ENCODE peak calls at places on chromosomes 1 and 21, in six cellular contexts. R, L, A, G, F and D are unnamed samples.

GRCh38 chr1:235078927-235079381 is 49.7 kb downstream of the TOMM20 start:
- DNase-seq in A (no peak), F (no peak), G (no peak), L (no peak), R (no peak), D (no peak)

GRCh38 chr1:201126832-201127754 is at the start of gene ASCL5:
- DNase-seq in G (no peak), R (no peak), A (peak), L (peak), F (no peak), D (no peak)

GRCh38 chr1:160058087-160058486 is 11.9 kb downstream of the KCNJ10 start:
- DNase-seq in F (peak), A (no peak), L (no peak), R (no peak), G (no peak), D (no peak)

GRCh38 chr1:174883361-174883760 is 116.4 kb upstream of the CACYBP start:
- DNase-seq in A (no peak), L (peak), F (peak), R (no peak), G (no peak), D (no peak)

GRCh38 chr1:17250601-17251000 is 1.7 kb downstream of the PADI3 start:
- DNase-seq in G (no peak), A (no peak), F (no peak), L (no peak), R (no peak), D (no peak)

GRCh38 chr1:229620876-229621275 is 5.0 kb downstream of the TAF5L start:
- DNase-seq in G (no peak), R (no peak), F (no peak), L (no peak), A (no peak), D (no peak)

GRCh38 chr1:104648269-104648691 is 898.6 kb downstream of the AMY1C start:
- DNase-seq in A (no peak), G (peak), R (no peak), L (peak), F (peak), D (no peak)

GRCh38 chr1:150544204-150544603 is 5.0 kb upstream of the ADAMTSL4 start:
- DNase-seq in L (no peak), G (no peak), F (peak), R (no peak), A (no peak), D (no peak)

GRCh38 chr1:87615917-87616316 is 287.2 kb downstream of the LMO4 start:
- DNase-seq in G (no peak), F (no peak), R (no peak), L (no peak), A (no peak), D (no peak)

GRCh38 chr21:31425158-31425557 is 81.1 kb upstream of the TIAM1 start:
- DNase-seq in F (no peak), R (no peak), L (no peak), A (peak), G (no peak), D (no peak)

GRCh38 chr1:114509596-114510234 is 1.3 kb downstream of the TRIM33 start:
- DNase-seq in R (no peak), A (no peak), F (no peak), L (no peak), G (no peak), D (no peak)

GRCh38 chr1:165816801-165817497 is 10.5 kb upstream of the UCK2 start:
- DNase-seq in G (no peak), R (no peak), F (peak), A (no peak), L (no peak), D (no peak)

GRCh38 chr1:66598670-66599069 is 64.7 kb downstream of the SGIP1 start:
- DNase-seq in A (no peak), L (no peak), F (no peak), R (no peak), G (no peak), D (no peak)

GRCh38 chr1:23613191-23614126 is 54.2 kb upstream of the ID3 start:
- DNase-seq in A (no peak), G (no peak), F (no peak), R (no peak), L (no peak), D (no peak)

GRCh38 chr1:44839561-44839960 is 3.5 kb downstream of the PTCH2 start:
- DNase-seq in R (no peak), G (no peak), L (no peak), F (no peak), A (no peak), D (no peak)

GRCh38 chr21:45985471-45986315 is 4.1 kb downstream of the COL6A1 start:
- DNase-seq in L (no peak), A (no peak), G (no peak), F (no peak), R (no peak), D (no peak)

GRCh38 chr1:228081578-228082259 is 789 bp upstream of the ARF1 start:
- DNase-seq in R (no peak), G (no peak), L (no peak), F (peak), A (peak), D (peak)

GRCh38 chr1:27372808-27373690 is 1.6 kb downstream of the FCN3 start:
- DNase-seq in G (no peak), F (peak), R (no peak), A (peak), L (no peak), D (no peak)

GRCh38 chr1:67791686-67792475 is 41.4 kb downstream of the GNG12 start:
- DNase-seq in R (no peak), G (no peak), A (no peak), L (no peak), F (no peak), D (no peak)

GRCh38 chr1:167401260-167401873 is 117.0 kb downstream of the CD247 start:
- DNase-seq in G (peak), F (peak), A (no peak), L (peak), R (peak), D (no peak)

GRCh38 chr21:20882462-20883415 is 115.5 kb upstream of the NCAM2 start:
- DNase-seq in R (no peak), F (peak), G (no peak), A (peak), L (no peak), D (no peak)

GRCh38 chr1:183812686-183813569 is 8.0 kb downstream of the RGL1 start:
- DNase-seq in G (no peak), A (no peak), L (peak), F (no peak), R (no peak), D (no peak)

GRCh38 chr1:163182330-163182949 is 20.3 kb downstream of the RGS5 start:
- DNase-seq in F (no peak), G (no peak), R (no peak), L (no peak), A (no peak), D (no peak)

GRCh38 chr1:27307851-27308598 is 13.9 kb upstream of the TMEM222 start:
- DNase-seq in F (no peak), R (no peak), L (no peak), G (no peak), A (no peak), D (no peak)

GRCh38 chr1:22621761-22622160 is 14.7 kb upstream of the C1QA start:
- DNase-seq in A (no peak), G (no peak), R (no peak), F (no peak), L (no peak), D (no peak)

GRCh38 chr1:203289982-203290260 is 15.4 kb upstream of the BTG2 start:
- DNase-seq in A (no peak), L (no peak), G (no peak), F (no peak), R (no peak), D (no peak)

GRCh38 chr1:203287896-203288295 is 17.4 kb upstream of the BTG2 start:
- DNase-seq in L (no peak), F (no peak), G (no peak), A (no peak), R (no peak), D (no peak)

GRCh38 chr1:203290261-203291089 is 14.8 kb upstream of the BTG2 start:
- DNase-seq in A (peak), L (peak), R (no peak), F (peak), G (peak), D (peak)

GRCh38 chr1:203288351-203288894 is 16.9 kb upstream of the BTG2 start:
- DNase-seq in F (no peak), G (no peak), A (no peak), R (no peak), L (no peak), D (no peak)

DNA sequence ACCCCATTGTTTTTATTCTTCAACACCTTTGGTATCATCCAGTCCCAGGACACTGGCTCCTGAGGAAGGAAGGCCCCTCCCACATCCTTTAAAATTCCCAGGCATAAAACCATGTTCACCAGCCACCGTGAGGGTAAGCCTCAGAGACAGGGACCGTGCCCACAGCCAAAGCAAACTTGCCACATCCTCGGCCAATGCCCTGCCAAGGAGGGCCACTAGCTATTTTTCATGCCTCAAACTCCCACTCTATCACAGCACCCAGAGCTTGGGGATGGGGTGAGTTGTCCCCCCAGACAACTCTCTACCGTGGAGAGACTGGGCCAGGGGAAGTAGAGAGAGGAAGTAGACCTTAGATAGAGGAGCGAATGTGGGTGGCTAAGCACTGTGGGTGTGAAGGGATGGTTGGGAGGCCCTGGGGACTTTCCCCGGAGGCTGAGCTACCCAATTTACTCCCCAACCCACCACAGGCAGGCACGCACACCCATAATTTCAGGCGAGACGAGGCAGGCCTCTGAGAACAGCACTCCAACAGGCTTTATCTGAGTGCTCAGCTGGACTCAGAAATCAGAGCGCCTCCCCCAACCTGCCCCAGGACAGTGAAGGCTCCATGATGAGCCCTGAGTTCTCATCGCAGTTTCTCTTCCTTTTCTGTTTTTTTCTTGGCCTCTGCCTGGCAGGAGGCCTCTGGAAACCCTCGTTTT is 15.9 kb upstream of the BTG2 start:
- DNase-seq in L (no peak), G (peak), A (no peak), R (peak), F (peak), D (peak)
- TF ChIP-seq TAF1 in L (no peak), G (peak), A (no peak), R (peak), F (peak), D (peak)

GRCh38 chr21:25607151-25607811 is at the start of gene MRPL39:
- DNase-seq in L (peak), R (peak), F (peak), G (peak), A (peak), D (peak)
- TF ChIP-seq POLR2A in L (peak), R (peak), F (peak), G (peak), A (peak), D (peak)

GRCh38 chr1:110636149-110636935 is 30.2 kb upstream of the KCNA2 start:
- DNase-seq in A (no peak), G (no peak), R (no peak), F (no peak), L (no peak), D (no peak)
- TF ChIP-seq POLR2AphosphoS5 in A (no peak), G (peak), R (no peak), F (no peak), L (no peak), D (no peak)

DNA sequence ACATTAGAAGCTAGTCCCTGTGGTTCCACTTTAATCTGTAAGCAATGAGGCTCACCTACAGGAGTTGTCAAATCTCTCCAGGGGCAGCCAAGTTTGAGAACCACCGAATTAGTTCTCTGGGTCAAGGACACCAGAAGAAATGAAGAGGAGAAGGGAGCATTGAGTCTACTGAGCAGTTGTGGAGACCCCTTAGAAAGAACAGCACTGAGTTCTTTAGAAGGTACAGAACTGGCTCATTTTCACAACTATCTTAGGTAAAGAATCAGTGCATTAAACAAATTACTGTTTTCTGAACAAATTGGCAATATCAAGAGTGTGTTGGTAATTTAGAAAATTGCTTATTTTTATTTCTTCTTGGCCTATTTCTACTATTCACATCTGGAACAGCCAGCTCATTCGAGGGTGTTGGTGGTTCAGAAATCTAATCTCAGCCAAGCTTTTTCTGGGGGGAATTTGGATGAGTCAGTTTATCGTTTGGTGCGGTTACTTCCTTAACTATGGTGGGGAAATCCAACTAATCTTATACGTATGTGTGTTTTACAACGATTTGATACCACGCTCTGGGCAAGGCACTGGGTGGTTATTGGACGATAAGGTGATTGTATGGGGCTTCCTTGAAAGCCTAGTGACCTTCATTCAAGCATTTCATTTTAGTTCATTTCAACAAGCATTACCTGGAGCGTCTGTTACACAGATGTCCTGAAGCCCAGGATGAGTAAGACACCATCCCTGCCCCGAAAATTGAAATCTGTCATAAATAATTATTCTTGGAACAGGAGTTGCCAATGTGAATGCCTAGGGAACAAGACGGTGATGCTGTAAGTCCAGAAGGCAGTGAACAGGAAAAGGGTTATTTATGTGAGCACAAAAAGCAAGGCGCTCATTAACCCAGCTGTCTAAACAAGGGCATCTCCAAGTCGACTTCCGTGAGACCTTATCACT is 52.0 kb upstream of the TMPRSS2 start:
- DNase-seq in L (no peak), A (no peak), R (peak), G (no peak), F (no peak), D (no peak)
- TF ChIP-seq TAF1 in L (no peak), A (no peak), R (no peak), G (no peak), F (no peak), D (no peak)

GRCh38 chr1:153733970-153734369 is 6.1 kb downstream of the INTS3 start:
- DNase-seq in G (no peak), F (no peak), L (no peak), R (no peak), A (no peak), D (no peak)

GRCh38 chr1:153723687-153724086 is 4.2 kb upstream of the INTS3 start:
- DNase-seq in F (no peak), R (no peak), L (no peak), G (no peak), A (no peak), D (no peak)

GRCh38 chr1:153727463-153728304 is at the start of gene INTS3:
- DNase-seq in F (peak), L (peak), G (peak), R (peak), A (peak), D (peak)

GRCh38 chr1:153730468-153730988 is 2.7 kb downstream of the INTS3 start:
- DNase-seq in L (peak), G (no peak), F (no peak), A (no peak), R (no peak), D (no peak)

DNA sequence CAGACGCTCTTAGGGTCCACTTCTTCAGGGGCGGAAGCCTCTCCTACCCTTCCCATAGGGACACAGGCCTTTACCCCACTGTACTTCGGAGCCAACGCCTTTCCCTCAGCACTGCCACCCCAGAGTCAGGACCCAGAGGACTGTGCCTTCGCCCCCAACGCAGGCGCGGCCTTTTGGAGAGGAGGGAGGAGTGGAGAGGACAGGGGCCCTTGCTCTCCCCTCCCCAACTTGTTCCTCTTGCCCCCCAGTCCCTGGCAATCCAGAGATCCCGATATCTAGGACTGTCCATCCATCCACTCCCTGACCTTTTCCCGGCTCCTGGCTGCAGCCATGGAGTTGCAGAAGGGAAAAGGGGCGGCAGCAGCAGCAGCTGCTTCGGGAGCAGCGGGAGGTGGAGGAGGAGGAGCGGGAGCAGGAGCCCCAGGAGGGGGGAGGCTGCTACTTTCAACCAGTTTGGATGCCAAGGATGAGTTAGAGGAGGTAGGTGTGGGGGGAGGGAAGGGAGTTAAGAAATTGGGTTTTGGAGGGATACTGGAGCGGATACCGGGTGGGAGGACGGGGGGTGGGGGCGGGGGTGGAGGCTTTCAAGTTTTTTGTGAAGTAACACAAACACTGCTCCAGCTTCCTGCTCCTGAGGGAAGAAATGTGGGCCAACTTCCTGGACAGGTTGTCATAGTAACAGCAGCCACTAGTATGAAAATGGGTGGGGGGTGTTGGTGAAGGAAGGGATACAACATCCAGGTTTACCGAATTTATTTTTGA is 636 bp downstream of the INTS3 start:
- DNase-seq in G (no peak), R (no peak), L (peak), F (peak), A (peak), D (no peak)
- TF ChIP-seq POLR2A in G (no peak), R (no peak), L (no peak), F (no peak), A (peak), D (peak)

DNA sequence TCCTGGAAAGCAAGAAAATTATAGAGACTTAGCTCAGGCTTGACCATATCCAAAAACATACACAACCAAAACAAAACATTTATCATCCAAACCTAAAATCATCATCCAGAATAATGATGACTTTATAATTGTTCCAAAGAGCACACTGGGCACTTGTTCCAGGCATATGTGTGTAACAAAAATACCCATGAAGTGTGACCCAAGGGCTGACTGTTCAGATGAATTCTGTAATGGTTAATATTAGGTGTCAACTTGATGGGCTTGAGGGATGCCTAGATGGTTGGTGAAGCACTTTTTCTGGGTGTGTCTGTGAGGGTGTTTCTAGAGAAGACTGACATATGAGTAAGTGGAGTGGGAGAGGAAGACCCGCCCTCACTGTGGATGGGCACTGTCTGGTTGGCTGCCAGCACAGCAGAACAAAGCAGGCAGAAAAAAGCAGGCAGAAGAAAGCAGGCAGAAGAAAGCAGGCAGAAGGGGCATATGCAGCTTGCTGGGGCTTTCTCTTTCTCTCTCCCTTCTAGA is 43.1 kb upstream of the CD2 start:
- DNase-seq in A (no peak), F (no peak), G (no peak), R (no peak), L (no peak), D (no peak)
- TF ChIP-seq POLR2AphosphoS5 in A (no peak), F (no peak), G (no peak), R (no peak), L (no peak), D (no peak)

GRCh38 chr1:98458514-98459259 is 202.8 kb upstream of the SNX7 start:
- DNase-seq in G (no peak), F (no peak), L (peak), R (no peak), A (no peak), D (no peak)

GRCh38 chr1:98457212-98457611 is 204.3 kb upstream of the SNX7 start:
- DNase-seq in A (no peak), R (no peak), G (no peak), F (no peak), L (no peak), D (no peak)

GRCh38 chr1:98459471-98459870 is 202.1 kb upstream of the SNX7 start:
- DNase-seq in G (no peak), F (no peak), L (no peak), R (no peak), A (no peak), D (no peak)

GRCh38 chr1:98461873-98462385 is 199.6 kb upstream of the SNX7 start:
- DNase-seq in A (no peak), F (no peak), R (no peak), L (no peak), G (no peak), D (no peak)

GRCh38 chr1:98460136-98460535 is 201.4 kb upstream of the SNX7 start:
- DNase-seq in L (no peak), G (no peak), R (no peak), A (no peak), F (no peak), D (no peak)
- TF ChIP-seq TAF1 in L (no peak), G (no peak), R (no peak), A (no peak), F (no peak), D (no peak)

GRCh38 chr1:36776949-36777348 is 257.4 kb downstream of the GRIK3 start:
- DNase-seq in G (no peak), L (no peak), F (no peak), R (no peak), A (no peak), D (no peak)
- TF ChIP-seq POLR2A in G (no peak), L (no peak), F (no peak), R (no peak), A (no peak), D (no peak)